ENCODE peak calls at places on chromosome 7, in nine cellular contexts. T is HT-29, H is T-helper 9 cell, J is H9, P is NCI-H1105 treated with DMSO at 0.1 percent for 48 hours, Z is SK-N-DZ, G is RPMI8226, N is cortex of kidney, S is GM10248. R is an unnamed sample.

GRCh38 chr7:33534830-33535229 is 370.5 kb upstream of the BMPER start:
- DNase-seq in T (no peak), H (no peak), J (no peak), P (no peak), Z (no peak), G (no peak), N (no peak), S (no peak), R (no peak)

GRCh38 chr7:40826419-40827216 is 691.8 kb downstream of the SUGCT start:
- DNase-seq in T (no peak), H (no peak), J (no peak), P (no peak), Z (no peak), G (no peak), N (no peak), S (no peak), R (no peak)

GRCh38 chr7:47479821-47480575 is 101.9 kb downstream of the TNS3 start:
- DNase-seq in T (no peak), H (no peak), J (peak), P (no peak), Z (no peak), G (peak), N (no peak), S (no peak), R (no peak)

GRCh38 chr7:44615149-44615611 is 8.8 kb downstream of the OGDH start:
- DNase-seq in T (no peak), H (no peak), J (no peak), P (no peak), Z (no peak), G (no peak), N (no peak), S (no peak), R (no peak)

GRCh38 chr7:27184342-27185012 is 555 bp downstream of the HOXA11 start:
- DNase-seq in T (peak), H (no peak), J (peak), P (peak), Z (no peak), G (peak), N (no peak), S (no peak), R (no peak)

GRCh38 chr7:92731327-92732063 is 104.9 kb downstream of the CDK6 start:
- DNase-seq in T (no peak), H (no peak), J (no peak), P (no peak), Z (no peak), G (peak), N (no peak), S (peak), R (peak)

GRCh38 chr7:13293264-13294002 is 606.0 kb downstream of the ARL4A start:
- DNase-seq in T (no peak), H (no peak), J (no peak), P (no peak), Z (no peak), G (no peak), N (no peak), S (no peak), R (no peak)

GRCh38 chr7:139897422-139898085 is 68.5 kb downstream of the TBXAS1 start:
- DNase-seq in T (peak), H (no peak), J (no peak), P (no peak), Z (no peak), G (no peak), N (no peak), S (no peak), R (no peak)

GRCh38 chr7:131649003-131649541 is 92.6 kb upstream of the PODXL start:
- DNase-seq in T (no peak), H (no peak), J (no peak), P (no peak), Z (no peak), G (no peak), N (no peak), S (no peak), R (no peak)

GRCh38 chr7:27109533-27110162 is 7.2 kb upstream of the HOXA2 start:
- DNase-seq in T (peak), H (no peak), J (no peak), P (no peak), Z (no peak), G (no peak), N (no peak), S (no peak), R (no peak)

GRCh38 chr7:82701941-82702340 is 258.4 kb upstream of the CACNA2D1 start:
- DNase-seq in T (no peak), H (no peak), J (no peak), P (no peak), Z (no peak), G (no peak), N (no peak), S (no peak), R (no peak)

GRCh38 chr7:107318523-107319160 is 149.8 kb downstream of the HBP1 start:
- DNase-seq in T (peak), H (no peak), J (no peak), P (no peak), Z (peak), G (no peak), N (no peak), S (no peak), R (no peak)

GRCh38 chr7:95335093-95335492 is 10.8 kb upstream of the PON1 start:
- DNase-seq in T (no peak), H (no peak), J (no peak), P (no peak), Z (no peak), G (no peak), N (no peak), S (no peak), R (no peak)

GRCh38 chr7:107609861-107610260 is 29.8 kb downstream of the BCAP29 start:
- DNase-seq in T (no peak), H (no peak), J (no peak), P (peak), Z (no peak), G (no peak), N (no peak), S (no peak), R (no peak)

GRCh38 chr7:151452141-151452571 is 12.2 kb upstream of the CRYGN start:
- DNase-seq in T (no peak), H (no peak), J (peak), P (no peak), Z (no peak), G (no peak), N (no peak), S (no peak), R (no peak)

GRCh38 chr7:1045038-1045726 is 836 bp downstream of the GPR146 start:
- DNase-seq in T (peak), H (no peak), J (no peak), P (no peak), Z (no peak), G (no peak), N (no peak), S (no peak), R (no peak)

GRCh38 chr7:151773795-151774194 is 103.1 kb downstream of the PRKAG2 start:
- DNase-seq in T (no peak), H (no peak), J (no peak), P (no peak), Z (no peak), G (no peak), N (no peak), S (no peak), R (no peak)

GRCh38 chr7:12436896-12437535 is 33.4 kb upstream of the VWDE start:
- DNase-seq in T (no peak), H (no peak), J (peak), P (peak), Z (peak), G (peak), N (no peak), S (no peak), R (no peak)

GRCh38 chr7:128827971-128828711 is 2.1 kb upstream of the FLNC start:
- DNase-seq in T (no peak), H (no peak), J (no peak), P (no peak), Z (peak), G (no peak), N (no peak), S (no peak), R (no peak)

GRCh38 chr7:35450456-35450855 is 196.6 kb upstream of the TBX20 start:
- DNase-seq in T (no peak), H (no peak), J (no peak), P (peak), Z (no peak), G (no peak), N (no peak), S (no peak), R (no peak)

GRCh38 chr7:2019693-2020511 is 212.8 kb downstream of the MAD1L1 start:
- DNase-seq in T (no peak), H (no peak), J (no peak), P (no peak), Z (peak), G (no peak), N (no peak), S (peak), R (peak)

GRCh38 chr7:128076831-128077271 is 45.6 kb upstream of the LRRC4 start:
- DNase-seq in T (peak), H (no peak), J (no peak), P (peak), Z (no peak), G (no peak), N (no peak), S (no peak), R (no peak)

GRCh38 chr7:22587322-22587721 is 87.3 kb upstream of the STEAP1B start:
- DNase-seq in T (no peak), H (no peak), J (no peak), P (no peak), Z (no peak), G (no peak), N (no peak), S (no peak), R (no peak)

GRCh38 chr7:94620703-94621118 is 35.2 kb downstream of the SGCE start:
- DNase-seq in T (peak), H (peak), J (no peak), P (no peak), Z (no peak), G (peak), N (no peak), S (peak), R (peak)

GRCh38 chr7:2199528-2199927 is 33.2 kb downstream of the MAD1L1 start:
- DNase-seq in T (no peak), H (no peak), J (peak), P (no peak), Z (no peak), G (no peak), N (no peak), S (no peak), R (no peak)

GRCh38 chr7:1236831-1237701 is 4.4 kb downstream of the UNCX start:
- DNase-seq in T (no peak), H (no peak), J (no peak), P (no peak), Z (no peak), G (no peak), N (no peak), S (no peak), R (no peak)

GRCh38 chr7:91270372-91270771 is 6.1 kb downstream of the FZD1 start:
- DNase-seq in T (no peak), H (no peak), J (no peak), P (no peak), Z (no peak), G (no peak), N (no peak), S (no peak), R (no peak)

GRCh38 chr7:99326408-99326782 is 697 bp downstream of the ARPC1A start:
- DNase-seq in T (peak), H (no peak), J (no peak), P (no peak), Z (no peak), G (no peak), N (no peak), S (no peak), R (no peak)

GRCh38 chr7:1368682-1369571 is 90.3 kb downstream of the MICALL2 start:
- DNase-seq in T (no peak), H (no peak), J (peak), P (peak), Z (no peak), G (peak), N (no peak), S (peak), R (peak)

GRCh38 chr7:99997545-99998137 is 17.8 kb upstream of the ZKSCAN1 start:
- DNase-seq in T (peak), H (peak), J (peak), P (no peak), Z (peak), G (no peak), N (no peak), S (peak), R (peak)

GRCh38 chr7:92330835-92331438 is 85.2 kb downstream of the ANKIB1 start:
- DNase-seq in T (no peak), H (no peak), J (no peak), P (no peak), Z (no peak), G (no peak), N (no peak), S (no peak), R (no peak)

R was measured in GM20000.